ENCODE peak calls at places on chromosomes 4 and X, in four cellular contexts. P is neuronal stem cell, W is sigmoid colon, K is uterus. N is an unnamed sample.

GRCh38 chr4:153432971-153433752 is 33.0 kb upstream of the TMEM131L start:
- DNase-seq in K (peak), W (peak), P (no peak), N (no peak)

GRCh38 chr4:37815591-37815990 is 10.9 kb upstream of the PGM2 start:
- DNase-seq in P (no peak), W (no peak), K (no peak), N (no peak)

GRCh38 chrX:139877710-139878414 is 55.0 kb downstream of the ATP11C start:
- DNase-seq in K (no peak), P (no peak), W (no peak), N (no peak)

GRCh38 chr4:125198916-125199315 is 115.8 kb upstream of the FAT4 start:
- DNase-seq in W (no peak), K (no peak), P (no peak), N (no peak)

GRCh38 chr4:46999584-46999983 is 6.2 kb upstream of the GABRA4 start:
- DNase-seq in K (no peak), W (no peak), P (no peak), N (no peak)

GRCh38 chrX:50827996-50828395 is 14.0 kb upstream of the SHROOM4 start:
- DNase-seq in P (no peak), K (no peak), W (no peak), N (no peak)

GRCh38 chr4:122423246-122423645 is 33.3 kb downstream of the IL2 start:
- DNase-seq in P (no peak), K (no peak), W (no peak), N (no peak)

GRCh38 chr4:59936566-59936965 is 1263.6 kb upstream of the ADGRL3 start:
- DNase-seq in W (no peak), P (no peak), K (no peak), N (no peak)

GRCh38 chrX:68934421-68934820 is 105.6 kb downstream of the EFNB1 start:
- DNase-seq in K (peak), W (peak), P (no peak), N (no peak)

DNA sequence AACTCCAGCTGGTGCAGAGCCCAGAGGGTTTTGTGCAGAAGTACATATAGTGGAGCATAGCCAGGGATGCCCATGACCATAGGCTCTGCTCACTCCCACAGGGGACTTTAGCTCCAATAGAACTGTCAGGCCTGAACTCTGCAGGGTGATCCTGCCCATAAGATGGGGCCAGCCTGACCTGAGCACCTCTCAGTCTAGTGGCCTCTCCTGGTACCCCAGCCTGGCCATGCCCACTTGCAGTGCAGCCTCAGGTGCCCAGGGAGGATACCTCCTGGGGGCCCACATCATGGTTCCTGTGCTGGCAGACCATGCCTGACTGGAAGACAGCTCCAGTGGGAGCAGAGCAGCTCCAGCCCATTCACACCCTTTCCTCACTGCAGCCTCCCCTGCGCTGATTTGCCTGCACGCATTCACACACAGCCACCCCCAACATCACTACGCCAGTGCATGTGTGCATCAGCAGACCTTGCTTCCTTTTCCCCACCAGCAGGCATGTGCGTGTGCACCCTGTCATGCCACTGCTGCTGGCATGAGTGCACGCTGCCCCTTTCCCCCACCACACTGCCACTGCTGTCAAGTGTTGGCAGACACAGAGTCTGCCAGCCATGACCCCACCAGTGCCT is 53.0 kb upstream of the MMAA start:
- DNase-seq in K (no peak), W (no peak), P (no peak), N (no peak)
- H3K27ac ChIP-seq in K (no peak), W (no peak), P (no peak), N (no peak)

GRCh38 chrX:34877451-34877850 is 65.1 kb upstream of the FAM47B start:
- DNase-seq in W (no peak), P (no peak), K (no peak), N (no peak)
- H3K27ac ChIP-seq in W (no peak), P (no peak), K (no peak), N (no peak)

GRCh38 chr4:74205559-74205958 is 47.6 kb downstream of the MTHFD2L start:
- DNase-seq in K (no peak), W (no peak), P (no peak), N (no peak)
- H3K27ac ChIP-seq in K (no peak), W (no peak), P (no peak), N (no peak)

GRCh38 chrX:46574941-46575381 is 1.4 kb downstream of the CHST7 start:
- DNase-seq in W (no peak), K (no peak), P (no peak), N (peak)
- H3K27ac ChIP-seq in W (peak), K (peak), P (no peak), N (no peak)

GRCh38 chr4:24780936-24781538 is 14.3 kb upstream of the SOD3 start:
- DNase-seq in K (no peak), W (no peak), P (no peak), N (no peak)
- H3K27ac ChIP-seq in K (no peak), W (peak), P (no peak), N (no peak)

GRCh38 chr4:56755901-56756300 is 65.6 kb downstream of the SPINK2 start:
- DNase-seq in W (no peak), K (no peak), P (no peak), N (no peak)

GRCh38 chr4:56762484-56763250 is 58.8 kb downstream of the SPINK2 start:
- DNase-seq in W (no peak), K (no peak), P (no peak), N (no peak)

GRCh38 chr4:56760194-56760593 is 61.3 kb downstream of the SPINK2 start:
- DNase-seq in K (no peak), W (no peak), P (no peak), N (no peak)

GRCh38 chr4:56757270-56757746 is 64.2 kb downstream of the SPINK2 start:
- DNase-seq in K (no peak), P (no peak), W (peak), N (no peak)

GRCh38 chr4:56757821-56758400 is 63.6 kb downstream of the SPINK2 start:
- DNase-seq in W (peak), P (peak), K (peak), N (no peak)
- H3K27ac ChIP-seq in W (peak), P (no peak), K (peak), N (no peak)

GRCh38 chr4:1578301-1578781 is 105.8 kb downstream of the FAM53A start:
- DNase-seq in W (peak), K (no peak), P (peak), N (no peak)
- H3K27ac ChIP-seq in W (no peak), K (no peak), P (peak), N (no peak)

DNA sequence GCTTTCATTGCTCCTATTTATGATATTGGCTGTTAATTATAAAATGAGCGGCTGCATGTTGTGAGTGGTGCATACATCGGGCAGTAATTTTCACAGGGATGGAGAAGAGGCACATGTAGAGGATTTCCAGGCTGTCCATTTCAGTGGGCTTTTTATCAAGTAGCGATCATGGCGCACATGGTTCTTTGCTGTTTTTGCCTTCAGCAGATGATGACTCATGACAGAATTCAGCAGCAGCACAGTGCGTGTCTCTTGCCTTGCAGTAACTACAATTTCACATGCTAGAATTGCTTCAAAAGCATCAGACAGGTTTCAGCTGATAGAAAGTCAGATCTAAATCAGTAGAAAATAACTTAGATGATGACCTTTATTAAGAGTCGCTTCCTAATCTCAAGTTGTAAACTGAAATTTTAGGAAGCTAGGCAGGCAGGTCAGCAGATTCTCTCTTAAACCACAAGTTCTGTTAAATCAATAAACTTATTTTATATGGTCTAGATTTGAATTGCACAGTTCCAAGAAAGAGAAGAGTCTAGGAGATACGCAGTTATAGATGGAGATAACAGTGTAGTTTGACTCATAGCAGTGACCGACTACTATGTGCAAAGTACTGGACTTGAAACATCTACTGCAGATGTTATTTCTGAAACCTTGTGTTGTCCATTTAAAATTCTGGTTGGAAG is 35.8 kb downstream of the LRP2BP start:
- DNase-seq in P (no peak), K (no peak), W (no peak), N (peak)
- H3K27ac ChIP-seq in P (no peak), K (no peak), W (no peak), N (peak)

N was measured in caudate nucleus.